ENCODE peak calls at places on chromosomes 2 and 18, in nine cellular contexts. B is IMR-90, Y is upper lobe of right lung, X is transverse colon, M is PC-3, E is adrenal gland, V is K562, G is substantia nigra, C is caudate nucleus. U is an unnamed sample.

GRCh38 chr2:11096591-11096990 is 58.7 kb upstream of the SLC66A3 start:
- DNase-seq in M (no peak), E (no peak), Y (peak), X (no peak), G (no peak), V (no peak), B (no peak), C (no peak), U (no peak)

GRCh38 chr18:47283476-47283875 is 32.0 kb upstream of the SKOR2 start:
- DNase-seq in Y (no peak), V (peak), C (no peak), X (no peak), E (no peak), M (peak), G (no peak), B (peak), U (no peak)

GRCh38 chr18:31217038-31217437 is 54.4 kb upstream of the DSC1 start:
- DNase-seq in C (no peak), B (no peak), X (no peak), V (no peak), E (no peak), G (no peak), Y (no peak), M (no peak), U (no peak)

GRCh38 chr18:48164096-48164475 is 233.6 kb upstream of the SMAD2 start:
- DNase-seq in V (no peak), G (no peak), B (no peak), M (no peak), E (peak), C (no peak), Y (no peak), X (no peak), U (no peak)

GRCh38 chr2:172131713-172132555 is 29.2 kb upstream of the DLX2 start:
- DNase-seq in X (no peak), B (no peak), G (no peak), M (no peak), E (no peak), Y (no peak), C (no peak), V (no peak), U (no peak)

GRCh38 chr18:2050702-2051201 is 520.6 kb downstream of the METTL4 start:
- DNase-seq in Y (no peak), M (peak), C (no peak), X (no peak), G (no peak), B (no peak), V (no peak), E (no peak), U (no peak)

GRCh38 chr2:20677301-20678176 is 10.6 kb downstream of the GDF7 start:
- DNase-seq in G (no peak), X (no peak), E (no peak), Y (no peak), V (no peak), C (no peak), M (peak), B (no peak), U (no peak)

GRCh38 chr2:96106991-96107882 is 9.1 kb downstream of the ADRA2B start:
- DNase-seq in X (no peak), G (no peak), C (peak), E (no peak), V (no peak), B (no peak), Y (peak), M (no peak), U (no peak)

GRCh38 chr2:25236736-25237135 is 68.4 kb upstream of the POMC start:
- DNase-seq in V (no peak), E (peak), X (no peak), M (no peak), Y (no peak), B (no peak), G (no peak), C (no peak), U (no peak)

GRCh38 chr2:133416756-133417155 is 151.5 kb downstream of the NCKAP5 start:
- DNase-seq in G (no peak), Y (no peak), X (no peak), V (no peak), M (no peak), C (no peak), E (no peak), B (no peak), U (no peak)

GRCh38 chr2:212815453-212815852 is 276.9 kb upstream of the ERBB4 start:
- DNase-seq in V (no peak), E (no peak), C (no peak), G (no peak), M (no peak), B (no peak), X (no peak), Y (no peak), U (no peak)

GRCh38 chr18:43486462-43486861 is 209.2 kb upstream of the SYT4 start:
- DNase-seq in X (no peak), Y (no peak), E (no peak), V (no peak), G (no peak), B (no peak), M (no peak), C (no peak), U (no peak)

GRCh38 chr2:31138037-31138962 is at the start of gene GALNT14:
- DNase-seq in X (peak), M (peak), B (peak), E (peak), V (no peak), Y (peak), C (peak), G (peak), U (peak)

GRCh38 chr18:9019135-9019534 is 83.4 kb upstream of the NDUFV2 start:
- DNase-seq in V (no peak), C (no peak), G (no peak), E (no peak), Y (no peak), B (no peak), X (no peak), M (no peak), U (no peak)

GRCh38 chr2:64173156-64174135 is 29.2 kb upstream of the PELI1 start:
- DNase-seq in C (no peak), Y (no peak), V (no peak), X (no peak), M (no peak), E (no peak), B (peak), G (no peak), U (no peak)

GRCh38 chr18:45168883-45169585 is 446.2 kb upstream of the SLC14A2 start:
- DNase-seq in X (no peak), V (no peak), Y (no peak), B (peak), E (no peak), G (no peak), M (peak), C (no peak), U (peak)

GRCh38 chr18:12652861-12653401 is 5.0 kb downstream of the SPIRE1 start:
- DNase-seq in M (peak), C (no peak), Y (no peak), V (no peak), E (peak), G (peak), X (no peak), B (peak), U (no peak)

GRCh38 chr2:191950132-191950885 is 103.4 kb upstream of the CAVIN2 start:
- DNase-seq in Y (no peak), X (no peak), C (no peak), G (no peak), B (peak), V (peak), E (no peak), M (peak), U (no peak)

GRCh38 chr2:16588565-16588964 is 77.1 kb downstream of the CYRIA start:
- DNase-seq in E (no peak), Y (no peak), X (no peak), C (no peak), B (no peak), G (no peak), V (no peak), M (no peak), U (no peak)

GRCh38 chr2:88658318-88658717 is 31.1 kb upstream of the EIF2AK3 start:
- DNase-seq in G (no peak), V (no peak), E (no peak), Y (no peak), C (no peak), X (no peak), M (peak), B (peak), U (no peak)

GRCh38 chr18:78998350-78999055 is 18.9 kb downstream of the SALL3 start:
- DNase-seq in M (no peak), Y (no peak), B (no peak), C (no peak), V (peak), X (no peak), G (peak), E (no peak), U (no peak)

GRCh38 chr2:207133862-207134519 is 31.8 kb downstream of the KLF7 start:
- DNase-seq in Y (peak), X (peak), G (no peak), V (no peak), M (peak), B (peak), C (peak), E (peak), U (peak)

GRCh38 chr2:65464604-65465003 is 32.2 kb upstream of the SPRED2 start:
- DNase-seq in X (no peak), Y (no peak), B (no peak), E (no peak), V (no peak), C (no peak), G (no peak), M (no peak), U (no peak)

DNA sequence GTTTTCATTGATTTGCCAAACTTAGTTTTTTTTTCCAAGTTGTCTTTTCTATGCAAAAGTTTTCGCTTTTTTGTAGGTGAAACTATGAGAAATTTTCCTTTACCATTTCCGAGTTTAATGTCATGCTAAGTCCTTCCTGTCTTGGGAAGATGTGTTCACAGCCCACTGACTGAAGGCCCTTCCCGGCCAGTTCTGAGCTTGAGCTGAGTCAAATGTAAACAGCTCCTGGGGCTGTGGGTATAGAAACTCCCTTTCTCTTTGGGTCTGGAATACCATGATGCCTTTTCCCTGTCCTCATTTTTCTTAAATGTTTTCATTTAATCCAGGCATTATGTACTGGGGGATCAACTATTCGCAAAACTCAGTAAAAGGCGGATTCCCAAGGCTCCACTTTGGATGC is 69.8 kb upstream of the IL1R1 start:
- DNase-seq in Y (no peak), E (no peak), X (no peak), C (no peak), G (no peak), B (peak), V (no peak), M (no peak), U (no peak)
- H3K27ac ChIP-seq in Y (no peak), E (no peak), X (no peak), C (no peak), G (no peak), B (peak), V (no peak), M (no peak), U (no peak)

GRCh38 chr18:39500320-39500719 is 1934.7 kb upstream of the CELF4 start:
- DNase-seq in V (no peak), G (no peak), M (no peak), C (no peak), E (no peak), B (no peak), Y (no peak), X (no peak), U (no peak)
- H3K27ac ChIP-seq in V (no peak), G (no peak), M (no peak), C (no peak), E (no peak), B (no peak), Y (no peak), X (no peak), U (no peak)

GRCh38 chr18:64271975-64272659 is 123.2 kb upstream of the LINC00305 start:
- DNase-seq in V (no peak), B (no peak), Y (no peak), E (no peak), X (no peak), C (no peak), G (no peak), M (no peak), U (no peak)

GRCh38 chr18:64276736-64277135 is 127.8 kb upstream of the LINC00305 start:
- DNase-seq in B (no peak), C (no peak), X (no peak), V (no peak), G (no peak), Y (no peak), E (peak), M (no peak), U (no peak)

GRCh38 chr18:64271264-64271663 is 122.4 kb upstream of the LINC00305 start:
- DNase-seq in Y (no peak), X (no peak), C (no peak), V (no peak), E (no peak), G (no peak), B (no peak), M (no peak), U (no peak)

GRCh38 chr18:64273724-64274123 is 124.8 kb upstream of the LINC00305 start:
- DNase-seq in Y (no peak), E (no peak), M (no peak), V (no peak), X (no peak), B (no peak), G (no peak), C (no peak), U (no peak)

DNA sequence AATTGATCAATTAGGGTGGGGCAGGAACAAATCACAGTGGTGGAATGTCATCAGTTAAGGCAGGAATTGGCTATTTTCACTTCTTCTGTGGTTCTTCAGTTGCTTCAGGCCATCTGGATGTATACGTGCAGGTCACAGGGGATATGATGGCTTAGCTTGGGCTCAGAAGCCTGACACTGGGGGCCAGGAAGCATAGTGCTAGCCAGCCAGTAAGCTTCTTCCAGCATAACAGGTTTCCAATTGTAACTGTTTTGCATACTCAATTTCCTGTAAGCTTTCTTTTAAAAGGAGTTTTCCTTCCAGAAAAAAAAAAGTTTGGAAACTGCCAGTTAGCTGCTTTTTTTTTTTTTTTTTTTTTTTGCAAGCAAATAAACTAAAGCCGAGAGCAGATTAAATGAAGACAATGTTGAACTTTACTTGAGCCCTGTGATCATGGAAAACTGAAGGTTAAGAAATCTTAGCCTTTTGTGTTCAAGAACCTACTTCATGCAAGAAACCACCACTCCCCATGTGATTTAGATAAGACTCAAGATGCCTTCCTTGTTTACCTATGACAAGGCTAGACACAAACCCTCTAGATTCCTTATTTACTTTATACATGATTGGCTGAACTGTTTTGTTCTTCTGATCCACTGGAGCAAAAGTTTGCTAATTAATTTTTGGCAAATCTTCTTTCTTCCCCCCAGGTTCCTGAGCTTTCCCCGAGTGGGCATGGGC is 126.9 kb upstream of the LINC00305 start:
- DNase-seq in B (no peak), E (no peak), G (no peak), C (no peak), M (no peak), V (no peak), X (no peak), Y (no peak), U (no peak)
- H3K27ac ChIP-seq in B (no peak), E (no peak), G (no peak), C (no peak), M (no peak), V (no peak), X (no peak), Y (no peak), U (no peak)

GRCh38 chr2:239326831-239327535 is 73.8 kb downstream of the HDAC4 start:
- DNase-seq in X (no peak), B (peak), C (no peak), E (peak), V (no peak), M (peak), Y (peak), G (no peak), U (no peak)

GRCh38 chr2:239329284-239329971 is 71.4 kb downstream of the HDAC4 start:
- DNase-seq in C (no peak), E (peak), M (no peak), B (peak), G (no peak), X (peak), V (no peak), Y (no peak), U (no peak)

GRCh38 chr2:239328306-239329191 is 72.3 kb downstream of the HDAC4 start:
- DNase-seq in E (peak), M (no peak), C (no peak), Y (no peak), V (no peak), X (peak), B (peak), G (no peak), U (no peak)

GRCh38 chr2:239329972-239330572 is 70.7 kb downstream of the HDAC4 start:
- DNase-seq in B (no peak), Y (no peak), V (no peak), X (no peak), C (no peak), G (no peak), E (peak), M (no peak), U (no peak)

DNA sequence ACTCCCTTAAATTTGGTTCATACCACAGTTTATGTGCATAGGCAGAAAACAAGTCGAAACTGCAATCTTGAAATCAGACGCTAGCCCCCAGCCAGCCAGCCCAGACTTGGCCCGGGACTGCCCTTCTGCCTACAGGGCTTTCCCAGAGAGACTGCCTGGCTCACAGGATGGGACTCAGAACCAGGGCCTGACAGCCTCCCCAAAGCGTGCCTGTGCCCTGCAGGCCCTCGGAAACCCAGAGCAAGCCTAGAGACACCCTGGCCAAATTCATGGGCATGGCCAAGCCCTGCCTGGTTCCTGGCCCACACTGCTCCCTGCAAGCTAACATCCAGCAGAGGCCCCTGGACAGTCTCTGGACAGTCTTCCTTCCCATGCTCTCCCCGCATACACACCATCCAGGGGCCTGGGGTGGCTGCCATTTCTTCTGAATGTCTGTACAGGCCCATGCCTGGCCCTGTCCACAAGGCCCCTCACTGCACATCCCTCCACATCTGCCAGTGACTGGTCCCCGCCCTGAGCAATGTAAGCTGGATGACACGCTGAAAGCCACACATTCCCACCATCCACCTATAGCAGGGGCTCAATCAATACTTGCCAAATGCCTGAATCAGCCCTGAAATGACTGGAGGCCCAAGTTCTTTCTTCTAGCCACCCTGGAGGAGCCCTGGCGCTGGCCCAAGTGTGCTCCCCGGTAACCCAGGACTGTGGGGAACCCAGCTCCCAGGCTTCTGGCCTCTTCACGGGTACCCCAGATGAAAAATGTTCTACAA is 73.1 kb downstream of the HDAC4 start:
- DNase-seq in X (no peak), C (no peak), Y (no peak), M (no peak), E (peak), V (no peak), G (no peak), B (peak), U (no peak)
- H3K27ac ChIP-seq in X (peak), C (peak), Y (peak), M (no peak), E (peak), V (no peak), G (peak), B (peak), U (no peak)

GRCh38 chr18:22398464-22398863 is 19.3 kb downstream of the CTAGE1 start:
- DNase-seq in B (no peak), E (no peak), M (no peak), V (no peak), G (no peak), C (no peak), Y (no peak), X (no peak), U (no peak)
- H3K27ac ChIP-seq in B (no peak), E (no peak), M (no peak), V (no peak), G (no peak), C (no peak), Y (no peak), X (no peak), U (no peak)

GRCh38 chr2:134862069-134862468 is 23.7 kb downstream of the ACMSD start:
- DNase-seq in X (no peak), C (no peak), G (no peak), Y (no peak), E (no peak), B (no peak), M (no peak), V (no peak), U (no peak)

GRCh38 chr2:134855709-134856108 is 17.3 kb downstream of the ACMSD start:
- DNase-seq in X (no peak), M (no peak), E (no peak), G (no peak), B (no peak), Y (no peak), C (no peak), V (no peak), U (no peak)

GRCh38 chr2:134862674-134863073 is 24.3 kb downstream of the ACMSD start:
- DNase-seq in M (no peak), V (no peak), G (no peak), B (no peak), X (no peak), E (no peak), C (no peak), Y (no peak), U (no peak)

GRCh38 chr2:134861173-134861572 is 22.8 kb downstream of the ACMSD start:
- DNase-seq in X (no peak), V (no peak), G (no peak), B (no peak), E (no peak), C (no peak), M (no peak), Y (no peak), U (no peak)

DNA sequence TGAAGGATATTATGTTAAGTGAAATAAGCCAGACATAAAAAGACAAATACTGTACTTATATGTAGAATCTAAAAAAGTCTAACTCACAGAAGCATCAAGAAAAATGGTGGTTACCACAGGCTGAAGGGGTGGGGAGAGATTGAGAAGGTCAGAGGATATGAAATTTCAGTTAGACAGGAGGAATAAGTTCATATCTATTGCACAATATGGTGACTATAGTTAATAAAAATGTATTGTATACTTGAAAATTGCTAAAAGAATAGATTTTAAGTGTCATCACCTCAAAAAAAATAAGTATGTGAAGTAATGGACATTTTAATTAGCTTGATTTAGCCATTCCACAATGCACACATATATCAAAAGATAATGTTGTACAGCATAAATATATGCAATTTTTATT is 19.8 kb downstream of the ACMSD start:
- DNase-seq in C (no peak), Y (no peak), E (no peak), M (no peak), X (no peak), B (no peak), G (no peak), V (no peak), U (no peak)
- H3K27ac ChIP-seq in C (no peak), Y (no peak), E (no peak), M (no peak), X (no peak), B (no peak), G (no peak), V (no peak), U (no peak)

DNA sequence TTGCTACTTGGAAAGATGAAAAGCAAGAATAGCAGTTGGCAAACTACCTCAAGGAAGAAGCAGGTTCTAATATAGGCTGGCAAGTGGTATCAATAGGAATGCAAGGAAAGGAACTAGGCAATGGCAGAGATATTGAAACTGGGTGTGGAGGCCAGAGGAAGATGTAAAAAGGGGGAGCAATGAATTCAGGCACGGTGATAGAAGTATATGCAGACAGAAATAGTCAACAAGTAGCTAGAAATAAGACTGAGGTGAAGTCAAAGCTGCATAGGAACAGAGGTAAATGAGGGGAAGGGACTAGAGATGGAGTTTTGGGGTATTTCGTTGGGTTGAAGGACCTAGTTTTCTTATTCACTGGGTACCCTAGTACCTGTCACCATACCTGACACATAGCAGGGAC is 4.1 kb downstream of the PCBP1 start:
- DNase-seq in V (no peak), M (no peak), C (no peak), E (no peak), G (no peak), B (no peak), Y (no peak), X (no peak), U (no peak)
- H3K27ac ChIP-seq in V (peak), M (no peak), C (no peak), E (peak), G (no peak), B (no peak), Y (no peak), X (peak), U (no peak)